ENCODE peak calls at places on chromosomes 4 and X, in seven cellular contexts. I is astrocyte, B is GM23338, L is suprapubic skin, E is K562, R is head of caudate nucleus, K is fibroblast of mammary gland. O is an unnamed sample.

GRCh38 chr4:72876946-72877345 is 192.6 kb downstream of the COX18 start:
- DNase-seq in I (no peak), B (no peak), L (no peak), E (no peak), R (no peak), K (no peak), O (no peak)

GRCh38 chr4:111398906-111399330 is 746.3 kb upstream of the FAM241A start:
- DNase-seq in I (peak; percentile 18), B (no peak), L (no peak), E (no peak), R (no peak), K (peak; percentile 70), O (no peak)

GRCh38 chr4:16194199-16194598 is 32.1 kb downstream of the TAPT1 start:
- DNase-seq in I (peak; percentile 88), B (no peak), L (no peak), E (no peak), R (no peak), K (peak; percentile 56), O (no peak)

GRCh38 chr4:101277661-101278060 is 69.7 kb downstream of the PPP3CA start:
- DNase-seq in I (peak; percentile 83), B (no peak), L (no peak), E (no peak), R (no peak), K (peak; percentile 81), O (no peak)

GRCh38 chrX:111102636-111103035 is 6.6 kb downstream of the PAK3 start:
- DNase-seq in I (no peak), B (no peak), L (no peak), E (no peak), R (no peak), K (no peak), O (no peak)

GRCh38 chrX:151773434-151773833 is 38.9 kb downstream of the CNGA2 start:
- DNase-seq in I (no peak), B (peak; percentile 3), L (no peak), E (no peak), R (no peak), K (no peak), O (peak; percentile 34)

GRCh38 chr4:168273838-168274237 is 44.7 kb downstream of the DDX60 start:
- DNase-seq in I (no peak), B (no peak), L (no peak), E (no peak), R (no peak), K (no peak), O (no peak)

GRCh38 chr4:1721666-1722550 is 587 bp downstream of the TACC3 start:
- DNase-seq in I (no peak), B (peak; percentile 32), L (no peak), E (no peak), R (no peak), K (no peak), O (no peak)

GRCh38 chr4:182207806-182208483 is 35.3 kb upstream of the TENM3 start:
- DNase-seq in I (peak; percentile 95), B (peak; percentile 41), L (no peak), E (no peak), R (no peak), K (peak; percentile 97), O (no peak)

GRCh38 chr4:45275862-45276261 is 549.5 kb upstream of the GNPDA2 start:
- DNase-seq in I (no peak), B (no peak), L (no peak), E (no peak), R (no peak), K (no peak), O (no peak)

GRCh38 chrX:109440475-109440874 is 41.4 kb downstream of the GUCY2F start:
- DNase-seq in I (no peak), B (no peak), L (no peak), E (no peak), R (no peak), K (no peak), O (no peak)

GRCh38 chr4:30721353-30722091 is 1.4 kb downstream of the PCDH7 start:
- DNase-seq in I (peak; percentile 51), B (peak; percentile 52), L (no peak), E (no peak), R (peak; percentile 60), K (peak; percentile 33), O (peak; percentile 77)

O was measured in type B pancreatic cell.